ENCODE peak calls at places on chromosomes 6 and 20, in four cellular contexts. S is GM12878, I is K562, C is HepG2. H is an unnamed sample.

GRCh38 chr6:105453968-105454367 is 51.1 kb upstream of the PREP start:
- DNase-seq in S (no peak), C (no peak), I (no peak), H (no peak)

GRCh38 chr6:76972463-76972862 is 490.8 kb downstream of the HTR1B start:
- DNase-seq in C (no peak), S (no peak), I (no peak), H (no peak)

GRCh38 chr6:165109011-165109410 is 200.4 kb downstream of the C6orf118 start:
- DNase-seq in S (no peak), C (no peak), I (no peak), H (no peak)

GRCh38 chr20:41499064-41499463 is 119.1 kb downstream of the CHD6 start:
- DNase-seq in I (no peak), C (no peak), S (no peak), H (no peak)

GRCh38 chr6:9126845-9127560 is 691.7 kb upstream of the SLC35B3 start:
- DNase-seq in I (no peak), C (no peak), S (no peak), H (no peak)

GRCh38 chr20:8542115-8542486 is 410.0 kb downstream of the PLCB1 start:
- DNase-seq in I (no peak), S (no peak), C (no peak), H (no peak)

GRCh38 chr6:147166360-147166944 is 37.8 kb upstream of the STXBP5 start:
- DNase-seq in S (no peak), I (peak; percentile 68), C (no peak), H (no peak)

GRCh38 chr6:20686142-20686541 is 151.9 kb downstream of the CDKAL1 start:
- DNase-seq in C (no peak), S (no peak), I (no peak), H (peak; percentile 58)

GRCh38 chr6:113936093-113936934 is 34.6 kb downstream of the HDAC2 start:
- DNase-seq in I (peak; percentile 47), S (peak; percentile 24), C (peak; percentile 50), H (no peak)

DNA sequence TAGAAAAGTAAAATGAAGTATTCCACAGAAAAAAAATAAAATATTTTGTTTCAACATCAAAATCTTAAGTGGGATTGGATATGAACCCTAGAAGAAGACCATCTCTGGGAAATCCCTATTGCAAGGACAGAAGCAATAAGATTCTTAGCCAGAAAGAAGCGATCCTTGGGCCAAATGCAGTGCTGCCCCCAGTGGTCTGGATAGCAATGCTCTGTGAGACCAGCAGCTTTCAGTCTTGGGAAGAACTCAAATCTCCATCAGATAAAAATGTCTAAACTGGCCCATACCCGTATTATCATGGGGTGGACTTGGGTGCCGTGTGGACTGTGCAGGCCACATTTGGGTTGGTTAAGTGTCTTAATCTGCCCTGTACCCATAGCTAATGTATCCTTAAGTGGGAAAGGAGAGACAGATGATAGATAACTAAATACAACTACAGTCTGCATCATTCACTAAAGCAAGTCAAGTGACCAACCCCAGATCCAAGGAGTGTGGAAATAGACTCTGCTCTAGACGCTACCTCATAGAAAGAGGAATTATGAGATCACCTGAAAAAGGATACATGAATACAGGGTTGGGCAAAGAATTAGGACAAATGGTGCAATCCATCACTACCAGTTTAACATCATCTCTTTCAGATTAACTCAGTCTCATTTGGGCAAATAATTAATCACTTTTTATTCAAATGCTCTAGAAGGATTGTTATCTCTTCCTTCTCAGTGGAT is 38.9 kb upstream of the SNAP25 start:
- DNase-seq in I (no peak), C (peak; percentile 19), S (no peak), H (peak; percentile 47)
- TF ChIP-seq NR2C2 in I (no peak), C (no peak), S (no peak), H (no peak)

GRCh38 chr6:150830409-150831165 is 34.9 kb upstream of the MTHFD1L start:
- DNase-seq in S (no peak), I (no peak), C (no peak), H (no peak)
- TF ChIP-seq NR2C2 in S (no peak), I (no peak), C (no peak), H (no peak)

GRCh38 chr6:15592610-15593009 is 70.2 kb downstream of the DTNBP1 start:
- DNase-seq in I (no peak), C (no peak), S (no peak), H (no peak)

GRCh38 chr6:15586528-15586927 is 76.3 kb downstream of the DTNBP1 start:
- DNase-seq in I (no peak), S (no peak), C (no peak), H (no peak)

GRCh38 chr6:15585936-15586335 is 76.9 kb downstream of the DTNBP1 start:
- DNase-seq in C (no peak), I (no peak), S (no peak), H (no peak)

GRCh38 chr6:15593798-15594197 is 69.0 kb downstream of the DTNBP1 start:
- DNase-seq in C (no peak), S (no peak), I (no peak), H (no peak)

GRCh38 chr6:15588966-15589634 is 73.7 kb downstream of the DTNBP1 start:
- DNase-seq in I (no peak), S (no peak), C (no peak), H (no peak)
- TF ChIP-seq NR2C2 in I (no peak), S (no peak), C (no peak), H (no peak)

DNA sequence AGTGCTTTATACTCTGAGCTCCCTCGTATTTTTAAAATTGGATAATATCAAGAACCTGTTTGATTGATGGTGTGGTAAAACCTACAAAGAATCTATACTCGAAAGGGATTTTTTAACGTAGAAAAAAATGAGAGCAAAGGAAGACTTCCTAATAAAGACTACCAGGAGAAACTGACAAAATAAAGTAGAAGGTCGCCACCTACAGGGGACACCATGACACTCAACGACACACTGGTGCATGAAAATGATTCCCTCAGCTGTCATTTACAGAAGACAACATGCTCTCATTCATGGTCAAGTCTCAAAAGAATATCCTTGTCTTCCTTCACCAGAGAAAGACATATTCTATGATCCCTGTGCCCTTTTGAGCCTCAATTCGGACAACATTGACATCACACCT is 10.1 kb upstream of the NHSL1 start:
- DNase-seq in S (no peak), I (peak; percentile 18), C (peak; percentile 71), H (peak; percentile 43)
- TF ChIP-seq NR2C2 in S (no peak), I (no peak), C (no peak), H (no peak)

GRCh38 chr20:1871807-1872455 is 23.3 kb upstream of the SIRPA start:
- DNase-seq in C (no peak), S (peak; percentile 43), I (no peak), H (no peak)
- TF ChIP-seq NR2C2 in C (no peak), S (no peak), I (no peak), H (no peak)

DNA sequence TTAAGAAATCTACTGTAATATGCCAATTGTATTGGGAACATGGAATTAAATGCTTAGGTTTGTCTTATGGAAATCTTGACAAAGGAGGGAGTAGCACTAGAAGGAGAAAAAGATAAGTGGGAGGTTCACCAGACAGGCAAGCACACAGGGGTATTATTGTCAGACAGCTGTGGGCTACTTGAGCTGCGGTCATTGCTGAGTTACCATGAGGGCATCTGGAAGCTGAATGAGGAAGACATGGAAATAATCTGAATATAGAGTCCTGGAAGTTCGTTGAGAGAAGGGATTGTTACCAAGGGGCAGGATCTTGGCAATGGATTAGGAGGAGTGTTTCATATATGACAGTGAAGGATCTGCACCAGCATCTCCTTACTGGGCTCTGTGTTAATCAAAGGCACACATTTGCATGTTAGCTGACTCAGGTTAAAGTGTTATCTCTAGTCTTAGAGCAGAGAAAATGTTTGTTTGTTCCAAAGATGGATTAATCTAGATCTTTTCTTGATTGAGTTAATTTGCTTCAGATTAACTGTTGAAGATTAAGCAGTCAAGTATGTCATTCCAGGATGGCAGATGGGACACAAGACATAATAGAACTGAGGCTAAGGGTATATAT is 53.0 kb upstream of the SUPT3H start:
- DNase-seq in S (no peak), I (no peak), C (no peak), H (no peak)
- TF ChIP-seq NR2C2 in S (no peak), I (no peak), C (no peak), H (no peak)

GRCh38 chr6:90000864-90001731 is 106.8 kb downstream of the GJA10 start:
- DNase-seq in I (no peak), C (no peak), S (no peak), H (no peak)

GRCh38 chr6:90003069-90003800 is 109.0 kb downstream of the GJA10 start:
- DNase-seq in S (no peak), I (no peak), C (no peak), H (no peak)

GRCh38 chr6:90004511-90004910 is 110.2 kb downstream of the GJA10 start:
- DNase-seq in S (no peak), C (no peak), I (no peak), H (no peak)

GRCh38 chr6:90005048-90005827 is 111.0 kb downstream of the GJA10 start:
- DNase-seq in C (no peak), S (no peak), I (no peak), H (no peak)

DNA sequence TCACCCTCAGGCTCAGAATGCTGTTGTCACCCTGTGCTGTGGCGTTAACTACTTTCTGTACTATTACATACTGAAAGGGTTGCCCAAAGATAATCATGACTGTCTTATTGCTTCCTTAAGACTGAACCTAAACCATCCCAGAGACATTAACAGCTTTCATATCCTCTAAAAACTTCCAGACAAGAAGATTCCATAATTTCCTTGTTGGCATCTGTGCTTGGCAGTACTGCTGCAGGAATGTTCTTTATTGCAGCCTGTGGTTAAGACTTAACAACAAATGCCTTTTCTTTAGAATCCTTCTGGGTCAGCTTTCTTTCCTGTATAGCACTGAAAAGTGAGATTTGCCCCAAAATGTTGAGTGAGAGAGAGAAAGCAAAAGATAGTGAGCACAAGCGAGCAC is 109.7 kb downstream of the GJA10 start:
- DNase-seq in I (no peak), S (no peak), C (no peak), H (no peak)
- TF ChIP-seq NR2C2 in I (no peak), S (no peak), C (no peak), H (no peak)

DNA sequence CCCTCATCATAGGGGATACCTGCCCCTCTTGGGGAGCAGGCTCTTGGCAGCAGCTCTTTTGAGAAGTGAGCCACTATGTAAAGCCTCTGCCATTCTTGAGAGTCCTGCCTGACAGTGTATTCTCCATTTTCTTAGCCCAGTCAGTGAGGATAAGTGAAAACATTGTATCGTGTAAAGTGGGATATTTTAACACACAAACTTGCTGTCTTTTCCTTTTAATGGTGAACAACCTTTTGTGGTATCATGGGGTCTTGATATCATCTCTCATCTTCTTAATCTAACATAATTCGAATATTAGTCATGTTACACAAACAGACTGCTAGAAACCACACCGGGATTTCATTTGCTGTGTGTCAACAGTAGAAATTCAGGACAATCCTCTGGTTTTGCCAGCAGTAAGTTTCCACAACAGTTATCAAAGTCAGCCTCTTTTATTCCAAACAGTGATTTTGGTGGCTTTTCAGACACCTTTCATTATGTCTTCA is 136.2 kb downstream of the HIVEP1 start:
- DNase-seq in C (no peak), S (no peak), I (no peak), H (no peak)
- TF ChIP-seq NR2C2 in C (no peak), S (no peak), I (no peak), H (no peak)

GRCh38 chr6:94215614-94216013 is 796.3 kb upstream of the EPHA7 start:
- DNase-seq in S (no peak), I (no peak), C (no peak), H (no peak)
- TF ChIP-seq NR2C2 in S (no peak), I (no peak), C (no peak), H (no peak)